ENCODE peak calls at places on chromosomes 3 and 15, in five cellular contexts. One of them, this sample, is unnamed.

GRCh38 chr3:128794067-128794768 is 68.2 kb downstream of the RAB7A start:
- DNase-seq in A549: peak
- DNase-seq in CD4-positive, CD25-positive, alpha-beta regulatory T cell: peak
- DNase-seq in CD8-positive, alpha-beta T cell: no peak
- DNase-seq in tibial artery: no peak
- DNase-seq in this sample: peak

GRCh38 chr3:57227930-57228733 is 603 bp downstream of the APPL1 start:
- DNase-seq in CD4-positive, CD25-positive, alpha-beta regulatory T cell: peak
- DNase-seq in A549: peak
- DNase-seq in CD8-positive, alpha-beta T cell: peak
- DNase-seq in tibial artery: peak
- DNase-seq in this sample: no peak

GRCh38 chr15:65400760-65401606 is 21.8 kb downstream of the IGDCC4 start:
- DNase-seq in A549: peak
- DNase-seq in CD4-positive, CD25-positive, alpha-beta regulatory T cell: peak
- DNase-seq in CD8-positive, alpha-beta T cell: peak
- DNase-seq in tibial artery: no peak
- DNase-seq in this sample: no peak

GRCh38 chr15:40050788-40051615 is 12.0 kb upstream of the SRP14 start:
- DNase-seq in tibial artery: peak
- DNase-seq in CD8-positive, alpha-beta T cell: no peak
- DNase-seq in A549: peak
- DNase-seq in CD4-positive, CD25-positive, alpha-beta regulatory T cell: no peak
- DNase-seq in this sample: no peak

GRCh38 chr15:83092309-83092976 is 15.0 kb upstream of the TM6SF1 start:
- DNase-seq in tibial artery: peak
- DNase-seq in A549: no peak
- DNase-seq in CD8-positive, alpha-beta T cell: no peak
- DNase-seq in CD4-positive, CD25-positive, alpha-beta regulatory T cell: no peak
- DNase-seq in this sample: peak

GRCh38 chr3:197298858-197299854 is 744 bp upstream of the DLG1 start:
- DNase-seq in tibial artery: no peak
- DNase-seq in A549: peak
- DNase-seq in CD4-positive, CD25-positive, alpha-beta regulatory T cell: peak
- DNase-seq in CD8-positive, alpha-beta T cell: no peak
- DNase-seq in this sample: no peak

GRCh38 chr3:189787191-189787590 is 156.0 kb downstream of the TP63 start:
- DNase-seq in CD8-positive, alpha-beta T cell: no peak
- DNase-seq in tibial artery: no peak
- DNase-seq in A549: no peak
- DNase-seq in CD4-positive, CD25-positive, alpha-beta regulatory T cell: no peak
- DNase-seq in this sample: no peak

GRCh38 chr3:64681015-64681414 is 6.8 kb downstream of the ADAMTS9 start:
- DNase-seq in CD8-positive, alpha-beta T cell: no peak
- DNase-seq in tibial artery: no peak
- DNase-seq in CD4-positive, CD25-positive, alpha-beta regulatory T cell: no peak
- DNase-seq in A549: no peak
- DNase-seq in this sample: no peak

GRCh38 chr3:27590437-27591320 is 106.5 kb upstream of the SLC4A7 start:
- DNase-seq in A549: peak
- DNase-seq in tibial artery: no peak
- DNase-seq in CD8-positive, alpha-beta T cell: no peak
- DNase-seq in CD4-positive, CD25-positive, alpha-beta regulatory T cell: peak
- DNase-seq in this sample: no peak

GRCh38 chr3:179801263-179801662 is 148.4 kb downstream of the USP13 start:
- DNase-seq in tibial artery: no peak
- DNase-seq in CD4-positive, CD25-positive, alpha-beta regulatory T cell: no peak
- DNase-seq in A549: no peak
- DNase-seq in CD8-positive, alpha-beta T cell: no peak
- DNase-seq in this sample: peak

GRCh38 chr3:142964150-142964498 is 650 bp upstream of the PAQR9 start:
- DNase-seq in CD4-positive, CD25-positive, alpha-beta regulatory T cell: no peak
- DNase-seq in A549: no peak
- DNase-seq in CD8-positive, alpha-beta T cell: no peak
- DNase-seq in tibial artery: no peak
- DNase-seq in this sample: no peak

GRCh38 chr3:172595648-172596393 is 72.6 kb upstream of the TNFSF10 start:
- DNase-seq in tibial artery: no peak
- DNase-seq in A549: peak
- DNase-seq in CD8-positive, alpha-beta T cell: peak
- DNase-seq in CD4-positive, CD25-positive, alpha-beta regulatory T cell: peak
- DNase-seq in this sample: no peak

GRCh38 chr3:46926871-46927717 is 49.5 kb downstream of the CCDC12 start:
- DNase-seq in CD4-positive, CD25-positive, alpha-beta regulatory T cell: peak
- DNase-seq in tibial artery: peak
- DNase-seq in CD8-positive, alpha-beta T cell: no peak
- DNase-seq in A549: no peak
- DNase-seq in this sample: no peak

GRCh38 chr3:168102735-168103410 is 7.1 kb upstream of the GOLIM4 start:
- DNase-seq in tibial artery: no peak
- DNase-seq in CD8-positive, alpha-beta T cell: no peak
- DNase-seq in A549: no peak
- DNase-seq in CD4-positive, CD25-positive, alpha-beta regulatory T cell: no peak
- DNase-seq in this sample: no peak

GRCh38 chr15:74220475-74221248 is 15.5 kb upstream of the CCDC33 start:
- DNase-seq in A549: no peak
- DNase-seq in CD4-positive, CD25-positive, alpha-beta regulatory T cell: no peak
- DNase-seq in CD8-positive, alpha-beta T cell: no peak
- DNase-seq in tibial artery: no peak
- DNase-seq in this sample: no peak

GRCh38 chr15:58632789-58633188 is 116.7 kb downstream of the ADAM10 start:
- DNase-seq in A549: no peak
- DNase-seq in CD8-positive, alpha-beta T cell: no peak
- DNase-seq in CD4-positive, CD25-positive, alpha-beta regulatory T cell: no peak
- DNase-seq in tibial artery: no peak
- DNase-seq in this sample: no peak

GRCh38 chr3:141262306-141262705 is 30.7 kb downstream of the PXYLP1 start:
- DNase-seq in CD8-positive, alpha-beta T cell: no peak
- DNase-seq in A549: no peak
- DNase-seq in CD4-positive, CD25-positive, alpha-beta regulatory T cell: no peak
- DNase-seq in tibial artery: peak
- DNase-seq in this sample: peak

GRCh38 chr3:194739498-194740284 is 54.0 kb downstream of the FAM43A start:
- DNase-seq in tibial artery: no peak
- DNase-seq in CD8-positive, alpha-beta T cell: no peak
- DNase-seq in CD4-positive, CD25-positive, alpha-beta regulatory T cell: no peak
- DNase-seq in A549: peak
- DNase-seq in this sample: no peak

GRCh38 chr3:157405457-157405856 is 31.2 kb upstream of the PTX3 start:
- DNase-seq in tibial artery: no peak
- DNase-seq in A549: no peak
- DNase-seq in CD8-positive, alpha-beta T cell: no peak
- DNase-seq in CD4-positive, CD25-positive, alpha-beta regulatory T cell: no peak
- DNase-seq in this sample: peak

GRCh38 chr15:67097893-67098740 is 32.7 kb downstream of the SMAD3 start:
- DNase-seq in CD4-positive, CD25-positive, alpha-beta regulatory T cell: peak
- DNase-seq in A549: no peak
- DNase-seq in CD8-positive, alpha-beta T cell: no peak
- DNase-seq in tibial artery: no peak
- DNase-seq in this sample: no peak

GRCh38 chr3:45002680-45003079 is 23.4 kb upstream of the CLEC3B start:
- DNase-seq in CD8-positive, alpha-beta T cell: no peak
- DNase-seq in CD4-positive, CD25-positive, alpha-beta regulatory T cell: no peak
- DNase-seq in tibial artery: no peak
- DNase-seq in A549: no peak
- DNase-seq in this sample: no peak

GRCh38 chr15:27589260-27589659 is 509.9 kb downstream of the OCA2 start:
- DNase-seq in A549: no peak
- DNase-seq in CD8-positive, alpha-beta T cell: no peak
- DNase-seq in CD4-positive, CD25-positive, alpha-beta regulatory T cell: no peak
- DNase-seq in tibial artery: no peak
- DNase-seq in this sample: no peak

GRCh38 chr3:10410383-10411002 is 89.6 kb upstream of the SEC13 start:
- DNase-seq in tibial artery: no peak
- DNase-seq in A549: no peak
- DNase-seq in CD4-positive, CD25-positive, alpha-beta regulatory T cell: no peak
- DNase-seq in CD8-positive, alpha-beta T cell: no peak
- DNase-seq in this sample: no peak

GRCh38 chr15:72382146-72382545 is 6.3 kb upstream of the HEXA start:
- DNase-seq in A549: peak
- DNase-seq in CD4-positive, CD25-positive, alpha-beta regulatory T cell: peak
- DNase-seq in tibial artery: no peak
- DNase-seq in CD8-positive, alpha-beta T cell: no peak
- DNase-seq in this sample: no peak

GRCh38 chr3:150412599-150413069 is 4.5 kb downstream of the TSC22D2 start:
- DNase-seq in CD8-positive, alpha-beta T cell: no peak
- DNase-seq in tibial artery: no peak
- DNase-seq in A549: peak
- DNase-seq in CD4-positive, CD25-positive, alpha-beta regulatory T cell: peak
- DNase-seq in this sample: peak

GRCh38 chr15:63858881-63859280 is 25.1 kb upstream of the HERC1 start:
- DNase-seq in CD8-positive, alpha-beta T cell: no peak
- DNase-seq in CD4-positive, CD25-positive, alpha-beta regulatory T cell: no peak
- DNase-seq in tibial artery: no peak
- DNase-seq in A549: no peak
- DNase-seq in this sample: no peak

GRCh38 chr15:40002295-40002694 is 36.7 kb downstream of the SRP14 start:
- DNase-seq in CD8-positive, alpha-beta T cell: no peak
- DNase-seq in CD4-positive, CD25-positive, alpha-beta regulatory T cell: no peak
- DNase-seq in tibial artery: no peak
- DNase-seq in A549: peak
- DNase-seq in this sample: peak

DNA sequence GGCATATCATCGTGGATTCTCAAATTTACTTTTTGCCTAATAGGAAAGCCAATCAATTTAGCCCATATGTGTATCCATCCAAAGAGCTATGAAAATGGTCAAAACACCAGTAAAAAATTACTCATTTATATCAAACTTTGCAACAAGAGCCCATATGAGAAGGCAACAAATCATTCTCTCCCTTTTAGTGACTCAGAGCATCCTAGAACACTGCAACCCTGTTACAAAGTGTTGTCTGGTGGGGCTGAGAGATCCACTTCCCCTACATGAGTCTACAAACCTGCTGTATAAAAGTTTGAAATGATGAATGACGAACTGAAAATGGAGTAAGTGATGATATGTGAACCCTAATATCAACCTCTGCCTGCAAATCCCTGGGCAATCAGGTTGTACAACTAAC is 23.3 kb downstream of the PDZRN3 start:
- DNase-seq in CD4-positive, CD25-positive, alpha-beta regulatory T cell: no peak
- DNase-seq in tibial artery: no peak
- DNase-seq in CD8-positive, alpha-beta T cell: no peak
- DNase-seq in A549: no peak
- DNase-seq in this sample: no peak
- H3K27ac ChIP-seq in CD4-positive, CD25-positive, alpha-beta regulatory T cell: no peak
- H3K27ac ChIP-seq in tibial artery: peak
- H3K27ac ChIP-seq in CD8-positive, alpha-beta T cell: no peak
- H3K27ac ChIP-seq in A549: no peak
- H3K27ac ChIP-seq in this sample: no peak

GRCh38 chr15:99449514-99449913 is 116.3 kb upstream of the MEF2A start:
- DNase-seq in tibial artery: no peak
- DNase-seq in CD8-positive, alpha-beta T cell: no peak
- DNase-seq in CD4-positive, CD25-positive, alpha-beta regulatory T cell: no peak
- DNase-seq in A549: no peak
- DNase-seq in this sample: no peak

GRCh38 chr15:99452010-99452409 is 113.8 kb upstream of the MEF2A start:
- DNase-seq in tibial artery: no peak
- DNase-seq in CD8-positive, alpha-beta T cell: no peak
- DNase-seq in CD4-positive, CD25-positive, alpha-beta regulatory T cell: no peak
- DNase-seq in A549: no peak
- DNase-seq in this sample: no peak

GRCh38 chr15:99452728-99453643 is 112.8 kb upstream of the MEF2A start:
- DNase-seq in tibial artery: peak
- DNase-seq in CD4-positive, CD25-positive, alpha-beta regulatory T cell: no peak
- DNase-seq in CD8-positive, alpha-beta T cell: no peak
- DNase-seq in A549: no peak
- DNase-seq in this sample: no peak

GRCh38 chr15:99451484-99451883 is 114.3 kb upstream of the MEF2A start:
- DNase-seq in tibial artery: no peak
- DNase-seq in A549: no peak
- DNase-seq in CD8-positive, alpha-beta T cell: no peak
- DNase-seq in CD4-positive, CD25-positive, alpha-beta regulatory T cell: no peak
- DNase-seq in this sample: no peak

GRCh38 chr15:99450896-99451358 is 114.9 kb upstream of the MEF2A start:
- DNase-seq in CD4-positive, CD25-positive, alpha-beta regulatory T cell: peak
- DNase-seq in A549: no peak
- DNase-seq in CD8-positive, alpha-beta T cell: peak
- DNase-seq in tibial artery: peak
- DNase-seq in this sample: no peak
- H3K27ac ChIP-seq in CD4-positive, CD25-positive, alpha-beta regulatory T cell: no peak
- H3K27ac ChIP-seq in A549: no peak
- H3K27ac ChIP-seq in CD8-positive, alpha-beta T cell: no peak
- H3K27ac ChIP-seq in tibial artery: no peak
- H3K27ac ChIP-seq in this sample: no peak

DNA sequence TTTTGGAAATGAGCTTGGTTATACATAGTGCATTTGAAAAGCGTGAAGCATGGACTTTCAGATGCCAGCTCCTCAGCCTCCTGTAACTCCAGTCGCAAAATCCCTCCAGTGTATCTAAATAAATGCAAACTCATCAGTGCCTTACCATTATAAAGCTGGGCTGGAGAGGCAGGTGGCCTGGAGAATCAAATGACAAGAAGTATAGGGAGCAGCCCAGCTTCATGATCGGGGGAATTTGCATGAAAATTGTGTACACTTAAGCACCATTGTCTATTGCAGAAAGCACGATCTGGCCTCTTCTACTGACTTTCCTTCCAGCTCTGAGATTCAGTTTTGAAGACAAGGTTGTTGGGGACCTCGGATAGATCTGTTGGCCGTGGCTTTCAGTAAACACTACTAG is 71.7 kb downstream of the IGF1R start:
- DNase-seq in CD4-positive, CD25-positive, alpha-beta regulatory T cell: no peak
- DNase-seq in tibial artery: no peak
- DNase-seq in A549: no peak
- DNase-seq in CD8-positive, alpha-beta T cell: no peak
- DNase-seq in this sample: no peak
- H3K27ac ChIP-seq in CD4-positive, CD25-positive, alpha-beta regulatory T cell: no peak
- H3K27ac ChIP-seq in tibial artery: peak
- H3K27ac ChIP-seq in A549: no peak
- H3K27ac ChIP-seq in CD8-positive, alpha-beta T cell: no peak
- H3K27ac ChIP-seq in this sample: no peak

GRCh38 chr3:113250566-113250965 is 39.2 kb downstream of the BOC start:
- DNase-seq in CD4-positive, CD25-positive, alpha-beta regulatory T cell: no peak
- DNase-seq in CD8-positive, alpha-beta T cell: no peak
- DNase-seq in A549: no peak
- DNase-seq in tibial artery: no peak
- DNase-seq in this sample: no peak
- H3K27ac ChIP-seq in CD4-positive, CD25-positive, alpha-beta regulatory T cell: no peak
- H3K27ac ChIP-seq in CD8-positive, alpha-beta T cell: no peak
- H3K27ac ChIP-seq in A549: no peak
- H3K27ac ChIP-seq in tibial artery: no peak
- H3K27ac ChIP-seq in this sample: no peak

GRCh38 chr15:50256188-50257041 is 9.1 kb downstream of the HDC start:
- DNase-seq in A549: peak
- DNase-seq in tibial artery: no peak
- DNase-seq in CD8-positive, alpha-beta T cell: no peak
- DNase-seq in CD4-positive, CD25-positive, alpha-beta regulatory T cell: no peak
- DNase-seq in this sample: peak
- H3K27ac ChIP-seq in A549: peak
- H3K27ac ChIP-seq in tibial artery: no peak
- H3K27ac ChIP-seq in CD8-positive, alpha-beta T cell: no peak
- H3K27ac ChIP-seq in CD4-positive, CD25-positive, alpha-beta regulatory T cell: no peak
- H3K27ac ChIP-seq in this sample: no peak